ENCODE peak calls at places on chromosomes 16 and 17, in four cellular contexts. Y is left ventricle myocardium inferior, C is BE2C, L is PC-9. Q is an unnamed sample.

GRCh38 chr16:70304892-70305448 is 6.0 kb downstream of the DDX19B start:
- DNase-seq in Y (no peak), C (no peak), L (peak; percentile 55), Q (no peak)

GRCh38 chr16:89113152-89113547 is 19.5 kb downstream of the ACSF3 start:
- DNase-seq in Y (peak; percentile 4), C (no peak), L (no peak), Q (no peak)

GRCh38 chr16:368388-369158 is 1.8 kb downstream of the MRPL28 start:
- DNase-seq in Y (no peak), C (no peak), L (no peak), Q (peak; percentile 53)

GRCh38 chr16:66539628-66540469 is 10.1 kb downstream of the TK2 start:
- DNase-seq in Y (no peak), C (no peak), L (no peak), Q (no peak)

GRCh38 chr17:67326440-67326839 is 39.9 kb downstream of the PSMD12 start:
- DNase-seq in Y (no peak), C (no peak), L (no peak), Q (no peak)

GRCh38 chr16:28062261-28063046 is 1.1 kb downstream of the GSG1L start:
- DNase-seq in Y (no peak), C (no peak), L (no peak), Q (no peak)

GRCh38 chr17:10099051-10099571 is 99.3 kb downstream of the GAS7 start:
- DNase-seq in Y (no peak), C (no peak), L (no peak), Q (no peak)

GRCh38 chr17:28744104-28744801 is 442 bp downstream of the TRAF4 start:
- DNase-seq in Y (peak; percentile 52), C (peak; percentile 30), L (peak; percentile 35), Q (peak; percentile 83)

GRCh38 chr17:56247816-56248215 is 94.5 kb downstream of the ANKFN1 start:
- DNase-seq in Y (no peak), C (no peak), L (peak; percentile 30), Q (no peak)

GRCh38 chr17:12672944-12673343 is 7.3 kb downstream of the MYOCD start:
- DNase-seq in Y (no peak), C (no peak), L (no peak), Q (no peak)

GRCh38 chr17:81379523-81379942 is 15.7 kb upstream of the BAHCC1 start:
- DNase-seq in Y (no peak), C (no peak), L (peak; percentile 76), Q (peak; percentile 78)

GRCh38 chr17:63961355-63962207 is 11.1 kb downstream of the SCN4A start:
- DNase-seq in Y (peak; percentile 56), C (peak; percentile 98), L (peak; percentile 74), Q (peak; percentile 73)

GRCh38 chr16:68369697-68370096 is 58.9 kb downstream of the PRMT7 start:
- DNase-seq in Y (no peak), C (no peak), L (no peak), Q (no peak)

GRCh38 chr16:85087899-85088569 is 24.2 kb downstream of the CIBAR2 start:
- DNase-seq in Y (no peak), C (no peak), L (no peak), Q (no peak)

GRCh38 chr17:76869878-76870714 is 1.9 kb downstream of the MGAT5B start:
- DNase-seq in Y (no peak), C (no peak), L (no peak), Q (no peak)

GRCh38 chr16:11257131-11257938 is 1.3 kb upstream of the SOCS1 start:
- DNase-seq in Y (peak; percentile 79), C (peak; percentile 85), L (peak; percentile 64), Q (peak; percentile 89)

GRCh38 chr16:46789499-46790414 is 41.2 kb downstream of the C16orf87 start:
- DNase-seq in Y (peak; percentile 77), C (peak; percentile 90), L (no peak), Q (peak; percentile 93)

GRCh38 chr16:64180136-64180900 is 941.5 kb downstream of the CDH11 start:
- DNase-seq in Y (no peak), C (no peak), L (no peak), Q (no peak)

GRCh38 chr17:43952351-43952723 is 1.4 kb downstream of the PYY start:
- DNase-seq in Y (no peak), C (no peak), L (no peak), Q (no peak)

GRCh38 chr17:19000531-19001011 is 4.0 kb downstream of the FAM83G start:
- DNase-seq in Y (no peak), C (peak; percentile 18), L (no peak), Q (no peak)

GRCh38 chr17:47239663-47240374 is 13.8 kb upstream of the ITGB3 start:
- DNase-seq in Y (peak; percentile 73), C (peak; percentile 83), L (peak; percentile 97), Q (peak; percentile 41)

GRCh38 chr17:37742114-37742761 is 2.6 kb downstream of the HNF1B start:
- DNase-seq in Y (no peak), C (no peak), L (no peak), Q (no peak)

GRCh38 chr17:27319536-27320221 is 25.8 kb downstream of the WSB1 start:
- DNase-seq in Y (peak; percentile 77), C (peak; percentile 18), L (peak; percentile 68), Q (peak; percentile 63)

GRCh38 chr16:65122974-65123845 is 1.3 kb upstream of the CDH11 start:
- DNase-seq in Y (peak; percentile 64), C (peak; percentile 15), L (no peak), Q (peak; percentile 69)

GRCh38 chr16:85148959-85149358 is 36.7 kb upstream of the CIBAR2 start:
- DNase-seq in Y (no peak), C (peak; percentile 28), L (no peak), Q (no peak)

GRCh38 chr17:16464001-16464640 is 27.9 kb downstream of the LRRC75A start:
- DNase-seq in Y (no peak), C (no peak), L (no peak), Q (no peak)

GRCh38 chr17:4195306-4195705 is 52.3 kb downstream of the CYB5D2 start:
- DNase-seq in Y (no peak), C (no peak), L (no peak), Q (no peak)

GRCh38 chr16:89044394-89045180 is 49.1 kb upstream of the ACSF3 start:
- DNase-seq in Y (peak; percentile 2), C (peak; percentile 12), L (no peak), Q (no peak)

GRCh38 chr16:53089434-53090270 is 34.9 kb downstream of the CHD9 start:
- DNase-seq in Y (no peak), C (no peak), L (no peak), Q (no peak)

GRCh38 chr16:53091508-53092211 is 36.9 kb downstream of the CHD9 start:
- DNase-seq in Y (peak; percentile 67), C (peak; percentile 92), L (no peak), Q (peak; percentile 56)

GRCh38 chr16:53093162-53093744 is 38.5 kb downstream of the CHD9 start:
- DNase-seq in Y (no peak), C (no peak), L (no peak), Q (no peak)

GRCh38 chr16:53090591-53091507 is 36.1 kb downstream of the CHD9 start:
- DNase-seq in Y (peak; percentile 93), C (no peak), L (no peak), Q (peak; percentile 77)

DNA sequence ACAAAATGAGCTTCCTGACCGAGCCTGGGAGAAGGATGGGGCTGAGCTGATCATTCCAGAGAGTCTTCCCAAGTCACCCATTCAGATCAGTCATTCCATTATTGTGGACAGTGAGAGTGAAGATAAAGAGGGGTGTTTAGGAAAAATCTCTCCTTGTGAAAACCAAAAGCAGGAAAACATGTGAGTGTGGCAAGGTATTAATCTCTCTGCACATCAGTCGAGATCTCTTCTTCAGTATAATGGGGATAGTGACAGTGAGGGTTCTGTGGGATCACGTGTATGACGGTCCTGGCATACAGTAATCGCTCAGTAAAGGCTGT is 35.4 kb downstream of the CHD9 start:
- DNase-seq in Y (no peak), C (no peak), L (no peak), Q (no peak)
- H3K4me3 ChIP-seq in Y (peak overlapping the region; percentile 24), C (no peak overlapping the region), L (no peak overlapping the region), Q (no peak overlapping the region)

DNA sequence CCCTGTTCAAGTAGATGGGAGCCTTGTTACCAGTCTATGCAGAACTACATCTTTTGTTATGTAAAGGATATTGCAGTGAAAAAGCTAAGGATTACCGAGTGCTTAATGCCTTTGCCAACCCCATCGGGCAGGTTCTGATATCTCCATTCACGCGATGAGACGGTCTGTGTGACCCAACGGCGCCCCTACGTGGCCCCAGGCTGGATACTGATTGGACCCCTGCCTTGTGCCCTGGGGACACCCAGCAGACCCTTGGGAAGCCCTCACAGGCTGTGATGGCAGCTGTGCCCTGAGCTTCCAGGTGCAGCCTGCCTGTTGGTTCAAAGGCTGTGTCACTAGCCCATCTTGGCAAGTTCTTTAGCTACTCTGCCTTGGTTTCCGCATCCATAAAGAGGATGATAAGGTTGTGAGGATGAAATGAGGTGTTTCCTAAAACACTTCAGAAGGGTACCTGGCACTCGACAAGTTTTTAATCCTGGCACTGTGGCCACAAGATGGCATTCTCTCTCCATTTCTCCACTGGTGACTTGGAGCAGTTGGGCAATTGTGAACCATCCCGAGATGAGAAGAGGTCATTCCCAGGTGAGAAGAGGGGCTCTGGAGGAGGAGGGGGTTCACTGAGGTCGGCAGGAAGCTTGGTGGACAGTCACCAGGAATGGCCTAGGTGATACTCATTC is 33.6 kb downstream of the HAPSTR1 start:
- DNase-seq in Y (no peak), C (no peak), L (no peak), Q (no peak)
- TF ChIP-seq CTCF in Y (no peak), C (peak; percentile 7), L (no peak), Q (no peak)

DNA sequence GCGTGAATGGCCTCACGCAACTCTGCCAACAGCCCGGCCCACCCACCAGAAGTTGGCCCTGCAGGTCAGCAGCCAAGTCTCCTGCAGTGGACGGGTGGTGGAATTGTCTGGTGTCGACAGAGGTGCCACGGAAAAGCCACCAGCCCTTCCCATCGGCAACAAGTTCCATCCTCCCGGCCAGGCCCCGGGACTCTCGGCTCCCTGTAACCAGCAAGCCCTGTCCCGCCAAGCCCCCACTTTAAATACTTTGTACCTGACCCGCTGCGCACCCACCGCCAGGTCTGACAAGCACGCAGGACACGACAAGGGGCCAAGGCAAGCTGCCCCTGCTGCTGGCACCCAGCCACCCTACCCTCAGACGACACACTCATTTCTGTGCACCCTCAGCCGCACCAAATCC is 100.8 kb downstream of the RBFOX3 start:
- DNase-seq in Y (no peak), C (no peak), L (no peak), Q (no peak)
- H3K9me3 ChIP-seq in Y (peaks cover 11% of the 10 kb centered on the region), C (no peaks in the 10 kb centered on the region), L (no peaks in the 10 kb centered on the region), Q (no peaks in the 10 kb centered on the region)

GRCh38 chr17:48816438-48816773 is 623 bp downstream of the TTLL6 start:
- DNase-seq in Y (no peak), C (no peak), L (no peak), Q (no peak)
- H3K4me3 ChIP-seq in Y (peak overlapping the region; percentile 63), C (peak overlapping the region; percentile 55), L (peak overlapping the region; percentile 54), Q (no peak overlapping the region)

GRCh38 chr16:86158688-86159360 is 259.9 kb downstream of the IRF8 start:
- DNase-seq in Y (no peak), C (no peak), L (no peak), Q (no peak)
- TF ChIP-seq CTCF in Y (no peak), C (no peak), L (no peak), Q (no peak)

DNA sequence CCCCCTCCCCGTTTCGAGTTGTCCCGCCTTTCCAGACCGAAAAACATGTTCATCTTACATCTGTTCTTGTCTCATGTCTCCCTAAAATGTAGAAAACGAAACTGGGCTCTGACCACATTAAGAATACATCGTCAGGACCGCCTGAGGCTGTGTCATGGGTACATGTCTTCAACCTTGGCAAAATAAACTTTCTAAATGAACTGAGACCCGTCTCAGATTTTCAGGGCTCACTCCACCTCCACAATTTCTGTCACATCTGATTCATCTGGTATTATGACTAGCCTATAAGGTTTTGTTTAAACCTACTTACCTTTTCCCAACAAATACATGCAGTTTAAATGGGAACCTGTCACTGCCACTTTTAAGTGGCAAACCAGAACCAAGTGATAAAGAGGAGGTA is 621 bp downstream of the SDR42E1 start:
- DNase-seq in Y (no peak), C (no peak), L (no peak), Q (no peak)
- H3K9me3 ChIP-seq in Y (peaks cover 38% of the 10 kb centered on the region), C (no peaks in the 10 kb centered on the region), L (peaks cover 6% of the 10 kb centered on the region), Q (peaks cover 8% of the 10 kb centered on the region)

GRCh38 chr17:72553051-72553755 is 432.4 kb downstream of the SOX9 start:
- DNase-seq in Y (no peak), C (no peak), L (no peak), Q (no peak)
- H3K4me3 ChIP-seq in Y (no peak overlapping the region), C (no peak overlapping the region), L (no peak overlapping the region), Q (no peak overlapping the region)

Q was measured in mucosa of descending colon.